ENCODE peak calls at places on chromosomes 6 and 20, in ten cellular contexts. P is AG04449, X is astrocyte of the cerebellum, L is mesendoderm, S is cardiac muscle cell, G is epithelial cell of esophagus, D is foreskin fibroblast, C is NT2/D1, R is GM23338, M is right atrium auricular region. W is an unnamed sample.

GRCh38 chr6:8084586-8084985 is 17.8 kb downstream of the EEF1E1 start:
- DNase-seq in P (no peak), X (no peak), L (peak), S (peak), G (peak), D (no peak), C (no peak), R (no peak), M (no peak), W (no peak)

GRCh38 chr6:157908369-157909281 is 73.0 kb upstream of the SYNJ2 start:
- DNase-seq in P (no peak), X (no peak), L (no peak), S (no peak), G (no peak), D (no peak), C (no peak), R (no peak), M (no peak), W (no peak)

GRCh38 chr6:122322824-122323223 is 76.6 kb upstream of the HSF2 start:
- DNase-seq in P (no peak), X (peak), L (no peak), S (peak), G (peak), D (peak), C (no peak), R (no peak), M (no peak), W (peak)

GRCh38 chr6:912871-913663 is 220.1 kb upstream of the EXOC2 start:
- DNase-seq in P (no peak), X (no peak), L (peak), S (peak), G (peak), D (peak), C (peak), R (peak), M (no peak), W (peak)

GRCh38 chr6:145214570-145214969 is 520.8 kb downstream of the EPM2A start:
- DNase-seq in P (no peak), X (peak), L (peak), S (peak), G (peak), D (no peak), C (no peak), R (peak), M (no peak), W (peak)

GRCh38 chr6:43274916-43275597 is 23.0 kb upstream of the SLC22A7 start:
- DNase-seq in P (no peak), X (no peak), L (no peak), S (no peak), G (no peak), D (no peak), C (no peak), R (peak), M (no peak), W (no peak)

GRCh38 chr6:22363166-22363965 is 66.5 kb upstream of the PRL start:
- DNase-seq in P (no peak), X (no peak), L (no peak), S (no peak), G (peak), D (no peak), C (no peak), R (no peak), M (no peak), W (peak)

GRCh38 chr6:13992417-13993055 is 67.8 kb downstream of the RNF182 start:
- DNase-seq in P (peak), X (no peak), L (no peak), S (peak), G (peak), D (peak), C (no peak), R (no peak), M (no peak), W (peak)

GRCh38 chr20:38148328-38149102 is 16.6 kb downstream of the TGM2 start:
- DNase-seq in P (no peak), X (no peak), L (no peak), S (no peak), G (no peak), D (no peak), C (no peak), R (no peak), M (no peak), W (no peak)

GRCh38 chr6:130421567-130421966 is 55.8 kb downstream of the TMEM200A start:
- DNase-seq in P (peak), X (peak), L (no peak), S (peak), G (no peak), D (peak), C (no peak), R (no peak), M (no peak), W (peak)

GRCh38 chr6:105592329-105592728 is 189.4 kb upstream of the PREP start:
- DNase-seq in P (no peak), X (peak), L (no peak), S (no peak), G (peak), D (peak), C (no peak), R (no peak), M (no peak), W (peak)

GRCh38 chr6:33689879-33690278 is 21.6 kb downstream of the UQCC2 start:
- DNase-seq in P (no peak), X (no peak), L (no peak), S (no peak), G (no peak), D (no peak), C (no peak), R (no peak), M (no peak), W (no peak)

GRCh38 chr20:9617062-9617461 is 102.7 kb downstream of the LAMP5 start:
- DNase-seq in P (peak), X (peak), L (peak), S (peak), G (peak), D (peak), C (peak), R (peak), M (peak), W (peak)

GRCh38 chr6:118933855-118934460 is 1.0 kb downstream of the MCM9 start:
- DNase-seq in P (no peak), X (no peak), L (no peak), S (no peak), G (no peak), D (no peak), C (no peak), R (no peak), M (no peak), W (no peak)

GRCh38 chr20:48329676-48330644 is 497.8 kb downstream of the PREX1 start:
- DNase-seq in P (no peak), X (no peak), L (peak), S (peak), G (peak), D (no peak), C (no peak), R (peak), M (no peak), W (peak)

GRCh38 chr20:4465855-4466545 is 255.7 kb upstream of the PRND start:
- DNase-seq in P (no peak), X (no peak), L (no peak), S (no peak), G (no peak), D (no peak), C (no peak), R (no peak), M (no peak), W (no peak)

GRCh38 chr6:132919476-132919875 is 105.1 kb downstream of the RPS12 start:
- DNase-seq in P (peak), X (peak), L (no peak), S (peak), G (peak), D (peak), C (no peak), R (peak), M (peak), W (peak)

GRCh38 chr6:33279971-33280511 is 3.1 kb downstream of the B3GALT4 start:
- DNase-seq in P (no peak), X (no peak), L (peak), S (peak), G (peak), D (peak), C (no peak), R (peak), M (no peak), W (peak)

GRCh38 chr6:3808189-3808588 is 41.0 kb upstream of the FAM50B start:
- DNase-seq in P (no peak), X (no peak), L (no peak), S (no peak), G (no peak), D (peak), C (no peak), R (no peak), M (no peak), W (no peak)

GRCh38 chr6:130848945-130849344 is 21.7 kb downstream of the SMLR1 start:
- DNase-seq in P (no peak), X (no peak), L (peak), S (no peak), G (peak), D (no peak), C (no peak), R (peak), M (no peak), W (peak)

GRCh38 chr6:157634566-157634965 is 188.5 kb upstream of the SNX9 start:
- DNase-seq in P (no peak), X (no peak), L (no peak), S (no peak), G (no peak), D (no peak), C (no peak), R (no peak), M (no peak), W (no peak)

GRCh38 chr6:147407571-147407970 is 100.9 kb upstream of the SAMD5 start:
- DNase-seq in P (no peak), X (no peak), L (peak), S (no peak), G (no peak), D (no peak), C (no peak), R (peak), M (no peak), W (no peak)

GRCh38 chr20:53993310-53993709 is 77.1 kb downstream of the BCAS1 start:
- DNase-seq in P (no peak), X (no peak), L (no peak), S (no peak), G (no peak), D (no peak), C (no peak), R (no peak), M (no peak), W (no peak)

GRCh38 chr6:156379392-156379910 is 397.7 kb upstream of the ARID1B start:
- DNase-seq in P (no peak), X (no peak), L (no peak), S (no peak), G (no peak), D (no peak), C (no peak), R (no peak), M (no peak), W (no peak)

GRCh38 chr20:44231713-44232468 is 15.2 kb upstream of the GDAP1L1 start:
- DNase-seq in P (no peak), X (no peak), L (peak), S (no peak), G (no peak), D (no peak), C (peak), R (peak), M (no peak), W (no peak)

GRCh38 chr6:22466665-22467064 is 102.7 kb upstream of the HDGFL1 start:
- DNase-seq in P (no peak), X (no peak), L (peak), S (no peak), G (no peak), D (no peak), C (no peak), R (peak), M (no peak), W (no peak)

GRCh38 chr6:164151161-164151728 is 736.7 kb downstream of the QKI start:
- DNase-seq in P (no peak), X (peak), L (peak), S (no peak), G (no peak), D (no peak), C (no peak), R (no peak), M (no peak), W (no peak)

DNA sequence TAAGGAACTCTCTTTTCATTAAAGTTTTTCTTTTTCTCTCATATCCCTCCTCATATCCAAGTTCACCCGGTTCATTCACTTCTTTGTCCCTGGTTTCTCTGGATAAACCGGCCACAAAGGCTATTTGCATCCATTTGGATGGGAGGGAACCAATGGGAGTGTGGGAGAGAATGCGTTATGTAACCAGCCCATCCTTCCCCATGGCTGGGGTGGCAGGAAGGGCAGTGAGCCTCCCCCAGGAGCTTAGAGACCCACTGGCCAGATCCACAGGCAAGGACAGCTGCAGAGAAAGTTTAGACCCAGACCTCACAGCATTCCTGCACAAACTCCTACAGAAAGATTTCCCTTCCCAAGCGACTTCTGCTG is 10.7 kb downstream of the CASS4 start:
- DNase-seq in P (no peak), X (no peak), L (no peak), S (peak), G (no peak), D (no peak), C (no peak), R (peak), M (no peak), W (no peak)
- H3K4me3 ChIP-seq in P (no peak), X (no peak), L (no peak), S (no peak), G (no peak), D (no peak), C (no peak), R (no peak), M (no peak), W (no peak)

DNA sequence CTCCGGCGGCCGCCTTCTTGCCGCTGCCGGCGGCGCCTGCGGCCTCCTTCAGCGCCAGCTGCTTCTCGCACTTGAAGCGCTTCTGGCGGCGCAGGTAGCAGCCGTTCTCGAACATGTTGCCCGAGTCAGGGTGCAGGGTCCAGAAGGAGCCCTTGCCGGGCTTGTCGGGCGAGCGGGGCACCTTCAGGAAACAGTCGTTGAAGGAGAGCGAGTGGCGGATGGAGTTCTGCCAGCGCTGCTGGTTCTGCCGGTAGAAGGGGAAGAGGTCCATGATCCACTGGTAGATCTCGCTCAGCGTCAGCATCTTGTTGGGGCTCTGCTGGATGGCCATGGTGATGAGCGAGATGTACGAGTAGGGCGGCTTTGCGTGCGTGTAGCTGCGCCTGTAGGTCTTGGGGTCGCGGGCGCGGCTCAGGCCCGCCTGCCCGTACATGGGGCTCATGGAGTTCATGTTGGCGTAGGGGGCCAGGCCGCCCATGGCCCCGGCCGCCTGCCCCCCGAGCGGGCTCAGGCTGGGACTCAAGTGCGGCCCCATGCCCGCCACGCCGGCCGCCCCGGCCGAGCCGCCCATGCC is 1.9 kb downstream of the FOXA2 start:
- DNase-seq in P (no peak), X (no peak), L (no peak), S (no peak), G (peak), D (no peak), C (no peak), R (peak), M (no peak), W (peak)
- H3K4me3 ChIP-seq in P (no peak), X (no peak), L (peak), S (no peak), G (peak), D (no peak), C (peak), R (peak), M (peak), W (peak)

GRCh38 chr20:16301981-16302380 is 271.3 kb downstream of the KIF16B start:
- DNase-seq in P (no peak), X (no peak), L (no peak), S (no peak), G (no peak), D (no peak), C (no peak), R (no peak), M (no peak), W (peak)

GRCh38 chr20:16296933-16297332 is 276.3 kb downstream of the KIF16B start:
- DNase-seq in P (no peak), X (no peak), L (no peak), S (no peak), G (no peak), D (no peak), C (no peak), R (no peak), M (no peak), W (no peak)

GRCh38 chr20:16295534-16295933 is 277.7 kb downstream of the KIF16B start:
- DNase-seq in P (no peak), X (no peak), L (no peak), S (no peak), G (no peak), D (no peak), C (no peak), R (no peak), M (no peak), W (no peak)

GRCh38 chr20:16302818-16303217 is 270.4 kb downstream of the KIF16B start:
- DNase-seq in P (no peak), X (no peak), L (no peak), S (no peak), G (no peak), D (no peak), C (no peak), R (no peak), M (no peak), W (no peak)

DNA sequence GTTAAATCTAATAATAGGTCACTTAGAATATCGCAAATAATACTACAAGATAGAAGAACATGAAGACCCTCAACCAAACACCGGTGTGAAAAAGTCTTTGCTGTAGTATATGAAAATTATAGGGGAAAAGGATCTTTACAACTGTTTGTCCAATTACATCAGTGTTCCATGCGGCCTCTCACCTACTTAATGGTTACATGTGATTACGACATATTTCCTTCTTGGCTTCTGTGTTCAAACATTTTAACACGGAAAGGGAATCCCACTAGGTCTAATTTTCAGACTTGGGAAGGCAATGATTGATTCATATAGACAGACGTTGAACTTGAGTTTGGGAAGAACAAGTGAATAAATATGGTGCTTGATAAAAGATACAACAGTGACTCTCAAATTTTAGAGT is 273.4 kb downstream of the KIF16B start:
- DNase-seq in P (no peak), X (no peak), L (no peak), S (peak), G (peak), D (no peak), C (no peak), R (no peak), M (no peak), W (no peak)
- H3K4me3 ChIP-seq in P (no peak), X (no peak), L (no peak), S (no peak), G (no peak), D (no peak), C (no peak), R (no peak), M (no peak), W (no peak)

DNA sequence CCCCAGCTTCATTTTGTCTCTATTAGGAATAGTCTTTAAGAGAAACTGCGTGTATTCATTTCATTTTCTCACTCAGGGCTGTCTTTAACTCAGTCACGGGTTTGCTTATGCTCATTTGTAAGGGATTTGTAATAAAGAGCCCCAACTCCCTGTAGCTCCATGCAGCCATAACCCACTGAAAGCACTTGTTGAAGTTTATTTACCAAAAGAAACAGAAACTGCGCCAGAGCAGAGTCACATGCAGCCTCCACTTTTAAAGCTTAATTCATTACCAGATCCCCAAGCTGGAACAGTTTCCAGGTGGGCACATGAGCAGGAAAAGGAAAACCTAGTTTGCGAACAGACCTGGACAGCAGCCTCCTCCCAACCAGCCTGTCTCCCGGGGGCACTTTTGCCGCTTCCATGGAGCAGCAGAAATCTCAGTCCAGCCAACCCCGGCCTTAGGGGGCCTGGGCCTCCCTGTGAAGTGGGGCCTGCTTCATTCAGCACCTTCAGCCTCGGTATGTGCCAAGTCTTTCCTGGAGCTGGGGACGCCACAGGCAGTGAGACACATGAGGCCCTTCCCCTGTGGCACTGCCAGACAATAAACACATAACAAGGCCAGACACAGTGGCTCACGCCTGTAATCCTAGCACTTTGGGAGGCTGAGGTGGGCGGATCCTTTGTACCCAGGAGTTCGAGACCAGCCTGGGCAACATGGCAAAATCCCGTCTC is 4.5 kb downstream of the BCAS4 start:
- DNase-seq in P (no peak), X (no peak), L (no peak), S (no peak), G (no peak), D (no peak), C (no peak), R (no peak), M (no peak), W (no peak)
- H3K4me3 ChIP-seq in P (no peak), X (no peak), L (no peak), S (no peak), G (no peak), D (no peak), C (no peak), R (no peak), M (no peak), W (no peak)

GRCh38 chr6:137191670-137192069 is 18.2 kb upstream of the IL22RA2 start:
- DNase-seq in P (no peak), X (no peak), L (no peak), S (no peak), G (no peak), D (no peak), C (no peak), R (no peak), M (no peak), W (no peak)

GRCh38 chr6:137193256-137194070 is 20.0 kb upstream of the IL22RA2 start:
- DNase-seq in P (no peak), X (no peak), L (no peak), S (no peak), G (no peak), D (no peak), C (no peak), R (no peak), M (no peak), W (no peak)

GRCh38 chr6:137190710-137191109 is 17.3 kb upstream of the IL22RA2 start:
- DNase-seq in P (no peak), X (no peak), L (no peak), S (no peak), G (no peak), D (no peak), C (no peak), R (no peak), M (no peak), W (no peak)

GRCh38 chr6:137191238-137191637 is 17.8 kb upstream of the IL22RA2 start:
- DNase-seq in P (no peak), X (no peak), L (no peak), S (no peak), G (no peak), D (no peak), C (no peak), R (no peak), M (no peak), W (no peak)

DNA sequence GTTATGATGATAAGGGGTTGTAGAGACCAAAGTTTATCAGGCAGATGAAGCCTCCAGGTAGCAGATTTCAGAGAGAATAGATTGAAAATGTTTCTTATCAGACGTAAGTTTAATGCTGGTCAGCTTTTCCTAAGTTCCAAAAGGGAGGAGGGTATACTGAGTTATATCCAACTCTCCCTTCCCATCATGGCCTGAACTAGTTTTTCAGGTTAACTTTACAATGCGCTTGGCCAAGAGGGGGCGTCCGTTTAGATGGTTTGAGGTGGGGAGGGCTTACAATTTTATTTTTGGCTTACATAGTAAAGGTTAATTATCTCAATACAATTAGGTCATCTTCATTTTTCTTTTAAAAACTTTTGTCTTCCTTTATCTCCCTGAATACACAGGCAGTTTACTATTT is 19.4 kb upstream of the IL22RA2 start:
- DNase-seq in P (no peak), X (no peak), L (no peak), S (no peak), G (no peak), D (no peak), C (no peak), R (no peak), M (no peak), W (no peak)
- H3K4me3 ChIP-seq in P (no peak), X (no peak), L (no peak), S (no peak), G (no peak), D (no peak), C (no peak), R (no peak), M (no peak), W (no peak)